ENCODE peak calls at places on chromosome 15, in seven cellular contexts. T is uterus, J is GM12865, O is mesothelial cell of epicardium, Q is B cell, B is cardiac muscle cell, E is GM12878. Z is an unnamed sample.

GRCh38 chr15:91508633-91509032 is 344.9 kb upstream of the SLCO3A1 start:
- DNase-seq in B (no peak), O (no peak), T (no peak), Q (no peak), J (no peak), E (no peak), Z (no peak)

GRCh38 chr15:40105517-40106202 is 3.0 kb downstream of the BMF start:
- DNase-seq in T (peak), Q (peak), E (no peak), O (no peak), J (peak), B (no peak), Z (no peak)

GRCh38 chr15:70605606-70606410 is 157.6 kb downstream of the UACA start:
- DNase-seq in B (peak), J (no peak), E (no peak), O (peak), T (peak), Q (no peak), Z (no peak)

GRCh38 chr15:39781967-39782292 is 711 bp downstream of the FSIP1 start:
- DNase-seq in B (no peak), T (no peak), J (no peak), E (no peak), O (no peak), Q (no peak), Z (no peak)

GRCh38 chr15:78175333-78175732 is 26.2 kb downstream of the IDH3A start:
- DNase-seq in T (no peak), Q (no peak), E (no peak), O (no peak), J (no peak), B (no peak), Z (no peak)

GRCh38 chr15:39613861-39614260 is 33.0 kb downstream of the THBS1 start:
- DNase-seq in T (no peak), B (no peak), O (no peak), J (no peak), Q (no peak), E (no peak), Z (no peak)

GRCh38 chr15:31360843-31361763 is 34.5 kb downstream of the KLF13 start:
- DNase-seq in Q (peak), J (peak), O (no peak), T (no peak), B (no peak), E (no peak), Z (no peak)

GRCh38 chr15:50816191-50816590 is 50.7 kb upstream of the SPPL2A start:
- DNase-seq in O (no peak), B (peak), J (no peak), Q (no peak), E (no peak), T (no peak), Z (no peak)

GRCh38 chr15:56371495-56372147 is 6.4 kb downstream of the TEX9 start:
- DNase-seq in T (no peak), Q (peak), E (peak), J (peak), B (no peak), O (no peak), Z (no peak)

GRCh38 chr15:60391722-60392340 is 6.0 kb downstream of the ANXA2 start:
- DNase-seq in Q (no peak), B (no peak), T (no peak), J (no peak), O (no peak), E (no peak), Z (peak)

GRCh38 chr15:40006003-40006402 is 33.0 kb downstream of the SRP14 start:
- DNase-seq in J (no peak), B (no peak), Q (no peak), O (no peak), E (no peak), T (no peak), Z (no peak)

GRCh38 chr15:40345867-40346578 is 4.8 kb upstream of the PHGR1 start:
- DNase-seq in E (no peak), J (no peak), B (no peak), O (no peak), T (no peak), Q (no peak), Z (no peak)

GRCh38 chr15:35349916-35350315 is 196.0 kb downstream of the DPH6 start:
- DNase-seq in B (no peak), E (no peak), O (no peak), Q (no peak), J (no peak), T (no peak), Z (no peak)

GRCh38 chr15:29141206-29141907 is 128.3 kb downstream of the NSMCE3 start:
- DNase-seq in T (no peak), O (peak), E (no peak), J (no peak), B (no peak), Q (no peak), Z (no peak)

GRCh38 chr15:98657721-98658120 is 9.4 kb downstream of the IGF1R start:
- DNase-seq in E (no peak), O (no peak), J (no peak), T (no peak), Q (no peak), B (no peak), Z (no peak)
- TF ChIP-seq CTCF in E (no peak), O (no peak), J (no peak), T (no peak), Q (no peak), B (no peak), Z (no peak)

GRCh38 chr15:45638641-45639040 is 3.8 kb downstream of the SQOR start:
- DNase-seq in E (no peak), B (no peak), J (no peak), T (no peak), Q (no peak), O (no peak), Z (no peak)

GRCh38 chr15:45644437-45644836 is 9.6 kb downstream of the SQOR start:
- DNase-seq in B (no peak), T (no peak), E (no peak), J (no peak), O (no peak), Q (no peak), Z (no peak)

GRCh38 chr15:45640610-45641009 is 5.8 kb downstream of the SQOR start:
- DNase-seq in E (no peak), J (no peak), T (no peak), B (no peak), Q (no peak), O (no peak), Z (no peak)

GRCh38 chr15:45642203-45642932 is 7.5 kb downstream of the SQOR start:
- DNase-seq in T (no peak), O (no peak), B (no peak), E (no peak), J (no peak), Q (no peak), Z (no peak)

DNA sequence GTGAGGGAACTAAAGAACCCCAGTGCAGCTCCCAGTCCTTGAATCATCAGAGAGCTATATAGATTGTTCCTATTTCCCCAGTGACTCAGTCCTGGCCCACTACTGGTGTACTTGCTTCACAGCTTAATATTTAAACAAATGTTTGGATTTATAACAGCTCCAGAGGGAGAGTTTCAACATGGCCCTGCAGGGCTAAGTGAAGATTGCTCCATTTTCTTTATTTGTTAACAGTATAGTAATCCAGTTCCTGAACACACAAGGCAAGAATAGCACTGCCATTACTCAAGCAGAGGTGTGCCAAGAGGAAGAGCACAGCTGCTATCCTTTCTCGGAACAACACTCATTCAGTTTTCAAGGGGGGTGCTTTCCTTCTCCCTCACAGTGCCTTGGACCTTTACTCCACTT is 6.5 kb downstream of the SQOR start:
- DNase-seq in E (no peak), B (no peak), O (no peak), J (no peak), T (peak), Q (no peak), Z (no peak)
- TF ChIP-seq CTCF in E (no peak), B (peak), O (no peak), J (no peak), T (peak), Q (no peak), Z (peak)

GRCh38 chr15:82539690-82540054 is 585 bp downstream of the RPS17 start:
- DNase-seq in T (no peak), J (no peak), E (no peak), Q (no peak), B (no peak), O (no peak), Z (no peak)

GRCh38 chr15:82538961-82539689 is 1.1 kb downstream of the RPS17 start:
- DNase-seq in Q (no peak), E (no peak), O (no peak), B (no peak), T (no peak), J (no peak), Z (no peak)

GRCh38 chr15:82540055-82540983 is at the start of gene RPS17:
- DNase-seq in B (peak), T (peak), E (peak), O (peak), Q (peak), J (peak), Z (peak)

GRCh38 chr15:82543155-82543554 is 2.9 kb upstream of the RPS17 start:
- DNase-seq in E (no peak), T (no peak), Q (no peak), J (no peak), O (no peak), B (no peak), Z (no peak)

DNA sequence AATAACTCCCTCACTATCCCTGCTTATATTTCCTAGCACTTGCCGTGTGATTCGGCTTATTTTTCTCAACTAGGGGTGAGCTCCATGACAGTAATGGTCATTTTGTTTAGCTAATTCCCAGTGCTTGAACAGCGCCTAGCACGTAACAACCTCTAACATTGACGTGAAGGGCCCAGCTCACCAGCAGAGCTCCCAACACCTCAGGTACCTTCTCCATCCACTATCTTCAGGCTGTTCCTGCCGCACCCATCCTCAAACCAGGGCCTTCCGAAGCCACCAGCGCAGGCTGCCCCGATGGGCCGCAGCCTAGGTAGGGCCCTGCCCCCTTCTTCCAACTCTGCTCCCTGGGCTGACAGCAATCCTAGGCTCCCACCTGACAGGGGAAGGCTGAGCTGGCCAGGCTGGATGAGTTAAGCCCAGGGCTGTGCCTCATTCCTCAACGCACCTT is 751 bp upstream of the RPS17 start:
- DNase-seq in E (no peak), B (peak), T (peak), O (peak), Q (no peak), J (no peak), Z (no peak)
- TF ChIP-seq CTCF in E (no peak), B (no peak), T (no peak), O (no peak), Q (no peak), J (no peak), Z (no peak)

DNA sequence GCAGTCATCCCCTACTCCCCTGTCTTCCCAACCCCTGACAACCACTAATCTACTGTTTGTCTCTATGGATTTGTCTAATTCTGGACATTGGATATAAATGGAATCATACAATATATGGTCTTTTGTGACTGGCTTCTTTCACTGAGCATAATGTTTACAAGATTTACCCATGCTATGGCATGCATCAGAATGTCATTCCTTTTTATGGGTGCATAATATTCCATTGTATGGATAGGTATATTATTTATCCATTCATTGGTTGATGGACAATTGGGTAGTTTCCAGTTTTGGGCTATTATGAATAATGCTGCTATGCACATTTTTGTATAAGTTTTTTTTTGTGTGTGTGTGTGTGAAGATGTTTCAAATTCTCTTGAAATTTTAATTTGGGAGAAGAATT is 16.6 kb upstream of the TTBK2 start:
- DNase-seq in B (no peak), O (no peak), E (no peak), T (no peak), J (no peak), Q (no peak), Z (no peak)
- TF ChIP-seq CTCF in B (no peak), O (no peak), E (no peak), T (no peak), J (no peak), Q (no peak), Z (no peak)

GRCh38 chr15:38030609-38031008 is 96.2 kb downstream of the TMCO5A start:
- DNase-seq in J (peak), T (no peak), B (no peak), O (no peak), E (no peak), Q (no peak), Z (no peak)

GRCh38 chr15:38024293-38025091 is 90.1 kb downstream of the TMCO5A start:
- DNase-seq in E (no peak), J (no peak), T (no peak), O (no peak), Q (no peak), B (no peak), Z (no peak)

GRCh38 chr15:38029741-38030140 is 95.3 kb downstream of the TMCO5A start:
- DNase-seq in J (no peak), B (no peak), T (no peak), O (no peak), Q (no peak), E (no peak), Z (no peak)

GRCh38 chr15:38028869-38029268 is 94.4 kb downstream of the TMCO5A start:
- DNase-seq in Q (no peak), T (no peak), E (no peak), B (no peak), J (no peak), O (no peak), Z (no peak)
- TF ChIP-seq CTCF in Q (no peak), T (no peak), E (no peak), B (peak), J (no peak), O (no peak), Z (peak)

GRCh38 chr15:45134682-45135604 is 5.1 kb downstream of the DUOX1 start:
- DNase-seq in T (no peak), Q (peak), E (no peak), J (no peak), O (no peak), B (peak), Z (no peak)
- TF ChIP-seq CTCF in T (no peak), Q (no peak), E (no peak), J (no peak), O (no peak), B (peak), Z (no peak)

GRCh38 chr15:67179411-67179995 is 75.0 kb downstream of the AAGAB start:
- DNase-seq in Q (no peak), T (peak), B (no peak), E (no peak), J (no peak), O (no peak), Z (no peak)

GRCh38 chr15:67181221-67181639 is 73.2 kb downstream of the AAGAB start:
- DNase-seq in T (peak), E (no peak), B (no peak), Q (no peak), O (no peak), J (no peak), Z (no peak)

GRCh38 chr15:67178569-67179210 is 75.8 kb downstream of the AAGAB start:
- DNase-seq in Q (no peak), B (peak), J (no peak), O (peak), E (no peak), T (peak), Z (no peak)

GRCh38 chr15:67180035-67180434 is 74.4 kb downstream of the AAGAB start:
- DNase-seq in Q (no peak), T (peak), J (no peak), O (no peak), E (no peak), B (no peak), Z (no peak)

GRCh38 chr15:67180514-67181191 is 73.8 kb downstream of the AAGAB start:
- DNase-seq in B (no peak), Q (no peak), T (peak), E (no peak), J (no peak), O (no peak), Z (no peak)
- TF ChIP-seq CTCF in B (peak), Q (no peak), T (no peak), E (no peak), J (no peak), O (no peak), Z (no peak)

GRCh38 chr15:67501177-67501835 is 19.6 kb upstream of the C15orf61 start:
- DNase-seq in Q (peak), E (no peak), T (no peak), J (peak), O (no peak), B (peak), Z (no peak)
- TF ChIP-seq CTCF in Q (peak), E (peak), T (peak), J (no peak), O (no peak), B (peak), Z (peak)

Z was measured in osteocyte.